ENCODE peak calls at places on chromosomes 3 and 15, in six cellular contexts. One of them, this sample, is unnamed.
A peak's percentile ranks its signal among the peaks of the same experiment; 100 is the strongest.

GRCh38 chr15:99727330-99727729 is 5.9 kb downstream of the LYSMD4 start:
- DNase-seq in CD8-positive, alpha-beta memory T cell: no peak
- DNase-seq in NCI-H1092: no peak
- DNase-seq in sigmoid colon: no peak
- DNase-seq in body of pancreas: no peak
- DNase-seq in left ventricle myocardium inferior: no peak
- DNase-seq in this sample: no peak

GRCh38 chr15:65300924-65301441 is 3.5 kb upstream of the RNU5B-1 start:
- DNase-seq in CD8-positive, alpha-beta memory T cell: no peak
- DNase-seq in NCI-H1092: no peak
- DNase-seq in sigmoid colon: no peak
- DNase-seq in body of pancreas: no peak
- DNase-seq in left ventricle myocardium inferior: no peak
- DNase-seq in this sample: no peak

GRCh38 chr3:69324362-69325025 is 61.4 kb downstream of the FRMD4B start:
- DNase-seq in CD8-positive, alpha-beta memory T cell: no peak
- DNase-seq in NCI-H1092: no peak
- DNase-seq in sigmoid colon: no peak
- DNase-seq in body of pancreas: peak; percentile 10
- DNase-seq in left ventricle myocardium inferior: no peak
- DNase-seq in this sample: no peak

GRCh38 chr15:63107895-63108546 is 13.6 kb upstream of the LACTB start:
- DNase-seq in CD8-positive, alpha-beta memory T cell: no peak
- DNase-seq in NCI-H1092: no peak
- DNase-seq in sigmoid colon: no peak
- DNase-seq in body of pancreas: peak; percentile 59
- DNase-seq in left ventricle myocardium inferior: no peak
- DNase-seq in this sample: no peak

GRCh38 chr3:45462522-45463262 is 74.3 kb downstream of the LARS2 start:
- DNase-seq in CD8-positive, alpha-beta memory T cell: no peak
- DNase-seq in NCI-H1092: no peak
- DNase-seq in sigmoid colon: no peak
- DNase-seq in body of pancreas: no peak
- DNase-seq in left ventricle myocardium inferior: no peak
- DNase-seq in this sample: no peak

GRCh38 chr15:53511175-53511574 is 248.3 kb downstream of the WDR72 start:
- DNase-seq in CD8-positive, alpha-beta memory T cell: no peak
- DNase-seq in NCI-H1092: no peak
- DNase-seq in sigmoid colon: no peak
- DNase-seq in body of pancreas: no peak
- DNase-seq in left ventricle myocardium inferior: no peak
- DNase-seq in this sample: no peak

GRCh38 chr3:194673761-194674160 is 1.8 kb upstream of the LSG1 start:
- DNase-seq in CD8-positive, alpha-beta memory T cell: no peak
- DNase-seq in NCI-H1092: no peak
- DNase-seq in sigmoid colon: no peak
- DNase-seq in body of pancreas: no peak
- DNase-seq in left ventricle myocardium inferior: no peak
- DNase-seq in this sample: no peak

GRCh38 chr15:35362195-35362829 is 183.7 kb downstream of the DPH6 start:
- DNase-seq in CD8-positive, alpha-beta memory T cell: no peak
- DNase-seq in NCI-H1092: no peak
- DNase-seq in sigmoid colon: no peak
- DNase-seq in body of pancreas: no peak
- DNase-seq in left ventricle myocardium inferior: no peak
- DNase-seq in this sample: no peak

GRCh38 chr3:158221426-158221825 is 111.5 kb downstream of the RSRC1 start:
- DNase-seq in CD8-positive, alpha-beta memory T cell: no peak
- DNase-seq in NCI-H1092: no peak
- DNase-seq in sigmoid colon: no peak
- DNase-seq in body of pancreas: no peak
- DNase-seq in left ventricle myocardium inferior: no peak
- DNase-seq in this sample: no peak

GRCh38 chr15:75659928-75660645 is 12.4 kb downstream of the SNX33 start:
- DNase-seq in CD8-positive, alpha-beta memory T cell: no peak
- DNase-seq in NCI-H1092: no peak
- DNase-seq in sigmoid colon: no peak
- DNase-seq in body of pancreas: no peak
- DNase-seq in left ventricle myocardium inferior: no peak
- DNase-seq in this sample: no peak

GRCh38 chr3:178457506-178457905 is 78.7 kb upstream of the KCNMB2 start:
- DNase-seq in CD8-positive, alpha-beta memory T cell: no peak
- DNase-seq in NCI-H1092: no peak
- DNase-seq in sigmoid colon: no peak
- DNase-seq in body of pancreas: no peak
- DNase-seq in left ventricle myocardium inferior: no peak
- DNase-seq in this sample: no peak

GRCh38 chr15:94387442-94387841 is 156.1 kb downstream of the MCTP2 start:
- DNase-seq in CD8-positive, alpha-beta memory T cell: no peak
- DNase-seq in NCI-H1092: no peak
- DNase-seq in sigmoid colon: no peak
- DNase-seq in body of pancreas: no peak
- DNase-seq in left ventricle myocardium inferior: no peak
- DNase-seq in this sample: no peak

GRCh38 chr15:47778263-47778770 is 61.0 kb downstream of the SEMA6D start:
- DNase-seq in CD8-positive, alpha-beta memory T cell: no peak
- DNase-seq in NCI-H1092: no peak
- DNase-seq in sigmoid colon: no peak
- DNase-seq in body of pancreas: no peak
- DNase-seq in left ventricle myocardium inferior: no peak
- DNase-seq in this sample: no peak

GRCh38 chr3:134640872-134641470 is 9.9 kb downstream of the KY start:
- DNase-seq in CD8-positive, alpha-beta memory T cell: no peak
- DNase-seq in NCI-H1092: no peak
- DNase-seq in sigmoid colon: no peak
- DNase-seq in body of pancreas: no peak
- DNase-seq in left ventricle myocardium inferior: no peak
- DNase-seq in this sample: no peak

GRCh38 chr3:31041161-31041978 is 146.9 kb upstream of the GADL1 start:
- DNase-seq in CD8-positive, alpha-beta memory T cell: no peak
- DNase-seq in NCI-H1092: no peak
- DNase-seq in sigmoid colon: no peak
- DNase-seq in body of pancreas: no peak
- DNase-seq in left ventricle myocardium inferior: no peak
- DNase-seq in this sample: no peak

GRCh38 chr3:133761605-133762484 is 15.7 kb downstream of the TF start:
- DNase-seq in CD8-positive, alpha-beta memory T cell: no peak
- DNase-seq in NCI-H1092: no peak
- DNase-seq in sigmoid colon: no peak
- DNase-seq in body of pancreas: no peak
- DNase-seq in left ventricle myocardium inferior: no peak
- DNase-seq in this sample: no peak

GRCh38 chr3:127216415-127217261 is 23.7 kb downstream of the PRR23E start:
- DNase-seq in CD8-positive, alpha-beta memory T cell: no peak
- DNase-seq in NCI-H1092: no peak
- DNase-seq in sigmoid colon: no peak
- DNase-seq in body of pancreas: no peak
- DNase-seq in left ventricle myocardium inferior: no peak
- DNase-seq in this sample: no peak

GRCh38 chr15:97790180-97790579 is 170.3 kb upstream of the ARRDC4 start:
- DNase-seq in CD8-positive, alpha-beta memory T cell: no peak
- DNase-seq in NCI-H1092: no peak
- DNase-seq in sigmoid colon: no peak
- DNase-seq in body of pancreas: no peak
- DNase-seq in left ventricle myocardium inferior: no peak
- DNase-seq in this sample: no peak

GRCh38 chr3:78818161-78818985 is 949.4 kb downstream of the ROBO1 start:
- DNase-seq in CD8-positive, alpha-beta memory T cell: peak; percentile 36
- DNase-seq in NCI-H1092: no peak
- DNase-seq in sigmoid colon: no peak
- DNase-seq in body of pancreas: no peak
- DNase-seq in left ventricle myocardium inferior: no peak
- DNase-seq in this sample: no peak

GRCh38 chr15:36737430-36737891 is 158.0 kb downstream of the CDIN1 start:
- DNase-seq in CD8-positive, alpha-beta memory T cell: no peak
- DNase-seq in NCI-H1092: no peak
- DNase-seq in sigmoid colon: no peak
- DNase-seq in body of pancreas: no peak
- DNase-seq in left ventricle myocardium inferior: no peak
- DNase-seq in this sample: no peak

GRCh38 chr15:68204776-68205557 is at the start of gene CALML4:
- DNase-seq in CD8-positive, alpha-beta memory T cell: no peak
- DNase-seq in NCI-H1092: peak; percentile 11
- DNase-seq in sigmoid colon: peak; percentile 86
- DNase-seq in body of pancreas: peak; percentile 94
- DNase-seq in left ventricle myocardium inferior: peak; percentile 69
- DNase-seq in this sample: peak; percentile 90

GRCh38 chr15:61099030-61099800 is 129.9 kb downstream of the RORA start:
- DNase-seq in CD8-positive, alpha-beta memory T cell: no peak
- DNase-seq in NCI-H1092: no peak
- DNase-seq in sigmoid colon: no peak
- DNase-seq in body of pancreas: no peak
- DNase-seq in left ventricle myocardium inferior: no peak
- DNase-seq in this sample: no peak

GRCh38 chr3:123347205-123347604 is 101.7 kb downstream of the ADCY5 start:
- DNase-seq in CD8-positive, alpha-beta memory T cell: no peak
- DNase-seq in NCI-H1092: no peak
- DNase-seq in sigmoid colon: peak; percentile 38
- DNase-seq in body of pancreas: no peak
- DNase-seq in left ventricle myocardium inferior: peak; percentile 66
- DNase-seq in this sample: no peak

GRCh38 chr3:88810455-88810854 is 297.0 kb upstream of the EPHA3 start:
- DNase-seq in CD8-positive, alpha-beta memory T cell: no peak
- DNase-seq in NCI-H1092: no peak
- DNase-seq in sigmoid colon: no peak
- DNase-seq in body of pancreas: no peak
- DNase-seq in left ventricle myocardium inferior: no peak
- DNase-seq in this sample: no peak

GRCh38 chr3:108503722-108504121 is 6.7 kb downstream of the MYH15 start:
- DNase-seq in CD8-positive, alpha-beta memory T cell: no peak
- DNase-seq in NCI-H1092: no peak
- DNase-seq in sigmoid colon: no peak
- DNase-seq in body of pancreas: no peak
- DNase-seq in left ventricle myocardium inferior: no peak
- DNase-seq in this sample: no peak

GRCh38 chr15:90974216-90974615 is 19.5 kb downstream of the RCCD1 start:
- DNase-seq in CD8-positive, alpha-beta memory T cell: no peak
- DNase-seq in NCI-H1092: no peak
- DNase-seq in sigmoid colon: no peak
- DNase-seq in body of pancreas: no peak
- DNase-seq in left ventricle myocardium inferior: no peak
- DNase-seq in this sample: no peak

GRCh38 chr3:184337315-184337714 is at the start of gene FAM131A:
- DNase-seq in CD8-positive, alpha-beta memory T cell: no peak
- DNase-seq in NCI-H1092: no peak
- DNase-seq in sigmoid colon: peak; percentile 93
- DNase-seq in body of pancreas: no peak
- DNase-seq in left ventricle myocardium inferior: peak; percentile 77
- DNase-seq in this sample: no peak

GRCh38 chr3:172153335-172153861 is 114.0 kb downstream of the FNDC3B start:
- DNase-seq in CD8-positive, alpha-beta memory T cell: no peak
- DNase-seq in NCI-H1092: no peak
- DNase-seq in sigmoid colon: peak; percentile 98
- DNase-seq in body of pancreas: peak; percentile 96
- DNase-seq in left ventricle myocardium inferior: peak; percentile 88
- DNase-seq in this sample: peak; percentile 78

GRCh38 chr3:107024481-107025153 is 352.6 kb upstream of the CCDC54 start:
- DNase-seq in CD8-positive, alpha-beta memory T cell: no peak
- DNase-seq in NCI-H1092: no peak
- DNase-seq in sigmoid colon: no peak
- DNase-seq in body of pancreas: no peak
- DNase-seq in left ventricle myocardium inferior: no peak
- DNase-seq in this sample: no peak

GRCh38 chr3:58585005-58585786 is 8.0 kb upstream of the FAM107A start:
- DNase-seq in CD8-positive, alpha-beta memory T cell: peak; percentile 54
- DNase-seq in NCI-H1092: peak; percentile 47
- DNase-seq in sigmoid colon: peak; percentile 93
- DNase-seq in body of pancreas: peak; percentile 80
- DNase-seq in left ventricle myocardium inferior: peak; percentile 89
- DNase-seq in this sample: peak; percentile 76

GRCh38 chr3:133412511-133413165 is 12.8 kb downstream of the BFSP2 start:
- DNase-seq in CD8-positive, alpha-beta memory T cell: no peak
- DNase-seq in NCI-H1092: no peak
- DNase-seq in sigmoid colon: peak; percentile 72
- DNase-seq in body of pancreas: peak; percentile 26
- DNase-seq in left ventricle myocardium inferior: no peak
- DNase-seq in this sample: no peak

GRCh38 chr3:150236683-150237082 is 171.4 kb upstream of the TSC22D2 start:
- DNase-seq in CD8-positive, alpha-beta memory T cell: no peak
- DNase-seq in NCI-H1092: no peak
- DNase-seq in sigmoid colon: no peak
- DNase-seq in body of pancreas: no peak
- DNase-seq in left ventricle myocardium inferior: no peak
- DNase-seq in this sample: no peak

GRCh38 chr3:184261270-184262165 is at the start of gene CAMK2N2:
- DNase-seq in CD8-positive, alpha-beta memory T cell: peak; percentile 70
- DNase-seq in NCI-H1092: peak; percentile 83
- DNase-seq in sigmoid colon: no peak
- DNase-seq in body of pancreas: peak; percentile 97
- DNase-seq in left ventricle myocardium inferior: peak; percentile 46
- DNase-seq in this sample: peak; percentile 51

GRCh38 chr15:45863881-45864580 is 229.2 kb downstream of the SQOR start:
- DNase-seq in CD8-positive, alpha-beta memory T cell: no peak
- DNase-seq in NCI-H1092: no peak
- DNase-seq in sigmoid colon: no peak
- DNase-seq in body of pancreas: peak; percentile 43
- DNase-seq in left ventricle myocardium inferior: no peak
- DNase-seq in this sample: no peak

GRCh38 chr3:57434041-57434440 is 110.1 kb downstream of the DNAH12 start:
- DNase-seq in CD8-positive, alpha-beta memory T cell: no peak
- DNase-seq in NCI-H1092: no peak
- DNase-seq in sigmoid colon: no peak
- DNase-seq in body of pancreas: peak; percentile 5
- DNase-seq in left ventricle myocardium inferior: no peak
- DNase-seq in this sample: no peak

GRCh38 chr3:94967196-94967595 is 904.3 kb downstream of the NSUN3 start:
- DNase-seq in CD8-positive, alpha-beta memory T cell: no peak
- DNase-seq in NCI-H1092: no peak
- DNase-seq in sigmoid colon: no peak
- DNase-seq in body of pancreas: no peak
- DNase-seq in left ventricle myocardium inferior: no peak
- DNase-seq in this sample: no peak

GRCh38 chr15:70559223-70559823 is 204.0 kb downstream of the UACA start:
- DNase-seq in CD8-positive, alpha-beta memory T cell: peak; percentile 84
- DNase-seq in NCI-H1092: no peak
- DNase-seq in sigmoid colon: no peak
- DNase-seq in body of pancreas: peak; percentile 60
- DNase-seq in left ventricle myocardium inferior: peak; percentile 27
- DNase-seq in this sample: peak; percentile 40

GRCh38 chr3:147419731-147420360 is 10.7 kb downstream of the ZIC1 start:
- DNase-seq in CD8-positive, alpha-beta memory T cell: no peak
- DNase-seq in NCI-H1092: no peak
- DNase-seq in sigmoid colon: no peak
- DNase-seq in body of pancreas: no peak
- DNase-seq in left ventricle myocardium inferior: no peak
- DNase-seq in this sample: no peak

GRCh38 chr3:187139126-187139894 is at the start of gene RPL39L:
- DNase-seq in CD8-positive, alpha-beta memory T cell: peak; percentile 94
- DNase-seq in NCI-H1092: peak; percentile 64
- DNase-seq in sigmoid colon: peak; percentile 87
- DNase-seq in body of pancreas: peak; percentile 60
- DNase-seq in left ventricle myocardium inferior: peak; percentile 83
- DNase-seq in this sample: peak; percentile 80

GRCh38 chr3:47283193-47283537 is 421 bp downstream of the KLHL18 start:
- DNase-seq in CD8-positive, alpha-beta memory T cell: no peak
- DNase-seq in NCI-H1092: no peak
- DNase-seq in sigmoid colon: peak; percentile 64
- DNase-seq in body of pancreas: no peak
- DNase-seq in left ventricle myocardium inferior: no peak
- DNase-seq in this sample: peak; percentile 43

This sample was measured in left colon.